ENCODE peak calls at places on chromosomes 1 and 21, in five cellular contexts. G is T-cell; A is activated CD8-positive, alpha-beta memory T cell treated with anti-CD3 and anti-CD28 coated beads, Interleukin-2, amount 10 ng/mL, durations not matched to agents 7 days and 5 days; R is left lung; B is CD8-positive, alpha-beta T cell. I is an unnamed sample.

GRCh38 chr1:172388490-172388889 is 32.0 kb upstream of the C1orf105 start:
- ATAC-seq in G (no peak), A (no peak), R (no peak), B (no peak), I (no peak)

GRCh38 chr1:8457771-8458409 is 140.0 kb downstream of the SLC45A1 start:
- ATAC-seq in G (no peak), A (no peak), R (no peak), B (no peak), I (peak)

GRCh38 chr1:201786824-201787223 is 42.1 kb upstream of the IPO9 start:
- ATAC-seq in G (no peak), A (no peak), R (no peak), B (no peak), I (peak)

GRCh38 chr1:202130275-202130646 is 7.5 kb downstream of the GPR37L1 start:
- ATAC-seq in G (no peak), A (no peak), R (no peak), B (no peak), I (peak)

GRCh38 chr1:177915641-177916040 is 54.2 kb downstream of the SEC16B start:
- ATAC-seq in G (no peak), A (no peak), R (no peak), B (no peak), I (peak)

GRCh38 chr1:205133287-205133686 is 11.5 kb upstream of the RBBP5 start:
- ATAC-seq in G (no peak), A (no peak), R (no peak), B (no peak), I (no peak)

GRCh38 chr1:5979536-5980313 is 12.5 kb downstream of the NPHP4 start:
- ATAC-seq in G (no peak), A (no peak), R (no peak), B (no peak), I (no peak)

GRCh38 chr1:88210088-88210825 is 473.8 kb upstream of the PKN2 start:
- ATAC-seq in G (no peak), A (peak), R (no peak), B (no peak), I (no peak)

GRCh38 chr1:43334453-43335205 is 3.0 kb upstream of the MPL start:
- ATAC-seq in G (no peak), A (no peak), R (no peak), B (no peak), I (no peak)

GRCh38 chr1:206556047-206556747 is 48.9 kb downstream of the RASSF5 start:
- ATAC-seq in G (no peak), A (peak), R (no peak), B (peak), I (peak)

GRCh38 chr1:241447056-241447649 is 72.4 kb downstream of the FH start:
- ATAC-seq in G (no peak), A (no peak), R (no peak), B (no peak), I (no peak)

GRCh38 chr1:156848461-156849150 is 10.3 kb downstream of the INSRR start:
- ATAC-seq in G (peak), A (peak), R (peak), B (peak), I (peak)

GRCh38 chr1:77556045-77556444 is 126.4 kb downstream of the ZZZ3 start:
- ATAC-seq in G (no peak), A (no peak), R (no peak), B (no peak), I (no peak)

GRCh38 chr1:245155186-245156040 is 628 bp downstream of the KIF26B start:
- ATAC-seq in G (no peak), A (no peak), R (no peak), B (no peak), I (no peak)

GRCh38 chr1:148333875-148334338 is 149.2 kb downstream of the PPIAL4G start:
- ATAC-seq in G (no peak), A (no peak), R (peak), B (no peak), I (no peak)

GRCh38 chr1:154784924-154785531 is 85.1 kb downstream of the KCNN3 start:
- ATAC-seq in G (peak), A (peak), R (peak), B (peak), I (peak)

GRCh38 chr1:64055310-64055709 is 148.1 kb upstream of the UBE2U start:
- ATAC-seq in G (no peak), A (no peak), R (no peak), B (no peak), I (no peak)

GRCh38 chr21:25578070-25578961 is 29.0 kb downstream of the MRPL39 start:
- ATAC-seq in G (no peak), A (no peak), R (no peak), B (no peak), I (no peak)

GRCh38 chr1:165364432-165365133 is 8.1 kb upstream of the LMX1A start:
- ATAC-seq in G (no peak), A (no peak), R (no peak), B (no peak), I (peak)

GRCh38 chr1:166302919-166303758 is 136.3 kb upstream of the FAM78B start:
- ATAC-seq in G (no peak), A (no peak), R (no peak), B (no peak), I (no peak)

GRCh38 chr1:170288155-170288554 is 142.4 kb downstream of the NTMT2 start:
- ATAC-seq in G (no peak), A (no peak), R (no peak), B (no peak), I (no peak)